ENCODE peak calls at places on chromosomes 3 and 15, in five cellular contexts. Q is mucosa of descending colon, F is NT2/D1, U is body of pancreas, D is aorta. H is an unnamed sample.
A peak's percentile ranks its signal among the peaks of the same experiment; 100 is the strongest.

GRCh38 chr3:15576475-15576874 is 24.9 kb downstream of the HACL1 start:
- DNase-seq in Q (no peak), F (no peak), U (no peak), D (no peak), H (no peak)

GRCh38 chr3:4394048-4394447 is 73.0 kb downstream of the SUMF1 start:
- DNase-seq in Q (peak; percentile 17), F (no peak), U (no peak), D (no peak), H (no peak)

GRCh38 chr15:83733206-83733605 is 79.3 kb downstream of the ADAMTSL3 start:
- DNase-seq in Q (no peak), F (peak; percentile 23), U (no peak), D (no peak), H (no peak)

GRCh38 chr3:129386984-129387383 is 41.5 kb downstream of the EFCAB12 start:
- DNase-seq in Q (no peak), F (no peak), U (no peak), D (no peak), H (no peak)

GRCh38 chr3:129575987-129576364 is 30.5 kb downstream of the PLXND1 start:
- DNase-seq in Q (no peak), F (no peak), U (no peak), D (no peak), H (no peak)

GRCh38 chr15:62999923-63000484 is 42.5 kb upstream of the TPM1 start:
- DNase-seq in Q (no peak), F (no peak), U (no peak), D (no peak), H (peak; percentile 52)

GRCh38 chr3:107976204-107976775 is 114.5 kb downstream of the CD47 start:
- DNase-seq in Q (no peak), F (no peak), U (no peak), D (no peak), H (no peak)

GRCh38 chr3:150699068-150699635 is 4.6 kb downstream of the ERICH6 start:
- DNase-seq in Q (peak; percentile 13), F (no peak), U (no peak), D (no peak), H (no peak)

GRCh38 chr3:185210621-185211157 is 43.2 kb downstream of the EHHADH start:
- DNase-seq in Q (no peak), F (no peak), U (no peak), D (no peak), H (peak; percentile 90)

GRCh38 chr15:35256555-35256954 is 171.5 kb upstream of the NANOGP8 start:
- DNase-seq in Q (no peak), F (no peak), U (no peak), D (no peak), H (no peak)

GRCh38 chr15:77504310-77504709 is 83.6 kb downstream of the HMG20A start:
- DNase-seq in Q (peak; percentile 38), F (no peak), U (peak; percentile 27), D (no peak), H (no peak)

GRCh38 chr3:35223636-35224035 is 415.7 kb upstream of the ARPP21 start:
- DNase-seq in Q (no peak), F (no peak), U (no peak), D (no peak), H (no peak)

GRCh38 chr3:55858302-55858701 is 371.2 kb upstream of the WNT5A start:
- DNase-seq in Q (no peak), F (no peak), U (no peak), D (no peak), H (no peak)

GRCh38 chr3:149186726-149187125 is 34.9 kb downstream of the CP start:
- DNase-seq in Q (no peak), F (peak; percentile 36), U (no peak), D (no peak), H (no peak)

GRCh38 chr3:153166206-153166605 is 4.2 kb downstream of the RAP2B start:
- DNase-seq in Q (peak; percentile 27), F (no peak), U (no peak), D (no peak), H (no peak)

GRCh38 chr3:112653209-112653871 is 12.4 kb upstream of the CCDC80 start:
- DNase-seq in Q (no peak), F (no peak), U (no peak), D (no peak), H (no peak)

GRCh38 chr3:114499986-114500385 is 206.2 kb downstream of the TIGIT start:
- DNase-seq in Q (no peak), F (no peak), U (no peak), D (no peak), H (no peak)

GRCh38 chr3:129556890-129557736 is 14.1 kb downstream of the H1-8 start:
- DNase-seq in Q (no peak), F (no peak), U (no peak), D (peak; percentile 86), H (no peak)

GRCh38 chr3:121660356-121661171 is at the start of gene HCLS1:
- DNase-seq in Q (peak; percentile 61), F (no peak), U (peak; percentile 18), D (peak; percentile 77), H (peak; percentile 24)

GRCh38 chr3:74463515-74463914 is 150.9 kb downstream of the CNTN3 start:
- DNase-seq in Q (no peak), F (no peak), U (no peak), D (no peak), H (no peak)

GRCh38 chr3:4571690-4572334 is 78.7 kb downstream of the ITPR1 start:
- DNase-seq in Q (no peak), F (no peak), U (no peak), D (no peak), H (no peak)

GRCh38 chr3:194584866-194585265 is 48.4 kb downstream of the TMEM44 start:
- DNase-seq in Q (no peak), F (no peak), U (no peak), D (no peak), H (no peak)

GRCh38 chr15:79071901-79072300 is 18.7 kb downstream of the RASGRF1 start:
- DNase-seq in Q (no peak), F (no peak), U (no peak), D (peak; percentile 40), H (no peak)

GRCh38 chr3:102207173-102207572 is 227.6 kb upstream of the ZPLD1 start:
- DNase-seq in Q (no peak), F (no peak), U (no peak), D (no peak), H (no peak)

GRCh38 chr3:24202071-24202470 is 257.0 kb downstream of the NR1D2 start:
- DNase-seq in Q (no peak), F (no peak), U (no peak), D (no peak), H (no peak)

GRCh38 chr3:106842151-106842550 is 535.1 kb upstream of the CCDC54 start:
- DNase-seq in Q (no peak), F (no peak), U (no peak), D (no peak), H (no peak)

GRCh38 chr15:38685686-38686339 is 121.2 kb upstream of the RASGRP1 start:
- DNase-seq in Q (no peak), F (no peak), U (no peak), D (no peak), H (no peak)

GRCh38 chr3:158539414-158540014 is 31.5 kb upstream of the MLF1 start:
- DNase-seq in Q (peak; percentile 83), F (peak; percentile 36), U (peak; percentile 15), D (no peak), H (peak; percentile 49)

GRCh38 chr15:72778796-72779195 is 4.8 kb downstream of the ADPGK start:
- DNase-seq in Q (no peak), F (no peak), U (no peak), D (no peak), H (no peak)
- H3K4me1 ChIP-seq in Q (peaks cover 11% of the 10 kb centered on the region), F (no peaks in the 10 kb centered on the region), U (peaks cover 23% of the 10 kb centered on the region), D (no peaks in the 10 kb centered on the region), H (peaks cover 14% of the 10 kb centered on the region)

GRCh38 chr3:132629928-132630327 is 29.7 kb downstream of the ACAD11 start:
- DNase-seq in Q (no peak), F (no peak), U (no peak), D (no peak), H (no peak)

GRCh38 chr3:132628157-132628556 is 31.1 kb downstream of the ACKR4 start:
- DNase-seq in Q (no peak), F (no peak), U (no peak), D (no peak), H (no peak)

GRCh38 chr3:132635052-132635451 is 24.6 kb downstream of the ACAD11 start:
- DNase-seq in Q (no peak), F (no peak), U (no peak), D (no peak), H (no peak)

GRCh38 chr3:132626955-132627354 is 29.9 kb downstream of the ACKR4 start:
- DNase-seq in Q (no peak), F (no peak), U (no peak), D (no peak), H (peak; percentile 12)

GRCh38 chr3:132630612-132631011 is 29.0 kb downstream of the ACAD11 start:
- DNase-seq in Q (no peak), F (no peak), U (no peak), D (no peak), H (no peak)
- H3K4me3 ChIP-seq in Q (no peak overlapping the region), F (no peak overlapping the region), U (no peak overlapping the region), D (no peak overlapping the region), H (no peak overlapping the region)

GRCh38 chr3:135069406-135069805 is 274.3 kb downstream of the EPHB1 start:
- DNase-seq in Q (no peak), F (no peak), U (no peak), D (no peak), H (no peak)
- H3K4me1 ChIP-seq in Q (no peaks in the 10 kb centered on the region), F (no peaks in the 10 kb centered on the region), U (no peaks in the 10 kb centered on the region), D (no peaks in the 10 kb centered on the region), H (no peaks in the 10 kb centered on the region)

GRCh38 chr15:45112592-45113379 is 1.2 kb downstream of the DUOX2 start:
- DNase-seq in Q (no peak), F (no peak), U (no peak), D (peak; percentile 65), H (no peak)
- H3K4me3 ChIP-seq in Q (no peak overlapping the region), F (peak overlapping the region; percentile 43), U (no peak overlapping the region), D (no peak overlapping the region), H (no peak overlapping the region)

DNA sequence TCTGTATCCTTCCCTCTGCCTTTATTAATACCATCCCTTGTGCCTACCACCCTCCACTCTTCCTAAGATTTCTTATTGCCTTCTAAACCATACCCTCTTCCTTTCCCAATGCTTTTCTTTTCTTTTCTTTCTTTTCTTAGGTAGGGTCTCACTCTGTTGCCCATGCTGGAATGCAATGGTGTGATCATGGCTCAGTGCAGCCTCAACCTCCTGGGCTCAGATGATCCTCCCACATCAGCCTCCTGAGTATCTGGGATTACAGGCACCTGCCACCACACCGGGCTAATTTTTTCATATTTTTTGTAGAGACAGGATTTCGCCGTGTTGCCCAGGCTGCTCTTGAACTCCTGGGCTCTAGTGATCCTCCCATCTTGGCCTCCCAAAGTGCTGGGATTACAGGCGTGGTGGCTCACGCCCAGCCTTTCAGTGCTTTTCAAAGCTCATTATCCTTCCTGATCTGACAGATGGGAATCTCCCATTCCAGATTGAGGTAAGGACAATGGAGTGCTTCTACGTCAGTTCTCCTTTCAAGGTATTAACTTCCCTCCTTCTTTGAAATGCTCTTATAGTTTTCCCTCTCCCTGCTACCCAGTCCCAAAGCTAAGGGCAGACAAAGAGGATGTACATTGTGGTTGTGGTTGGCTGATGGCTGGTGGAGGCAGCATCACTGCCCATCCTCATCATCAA is 14.6 kb downstream of the ANXA2 start:
- DNase-seq in Q (no peak), F (no peak), U (no peak), D (no peak), H (no peak)
- H3K4me1 ChIP-seq in Q (no peaks in the 10 kb centered on the region), F (peaks cover 3% of the 10 kb centered on the region), U (peaks cover 21% of the 10 kb centered on the region), D (peaks cover 17% of the 10 kb centered on the region), H (peaks cover 15% of the 10 kb centered on the region)